ENCODE peak calls at places on chromosomes 1 and 21, in six cellular contexts. M is HEK293T; N is NCI-H774; C is substantia nigra; D is nephron progenitor cell; X is CD8-positive, alpha-beta memory T cell. G is an unnamed sample.

GRCh38 chr1:7384121-7384520 is 387.0 kb upstream of the VAMP3 start:
- DNase-seq in D (no peak), C (no peak), N (no peak), M (no peak), X (no peak), G (no peak)

GRCh38 chr1:220843481-220844011 is 35.7 kb upstream of the HLX start:
- DNase-seq in M (no peak), D (no peak), N (peak), C (no peak), X (no peak), G (no peak)

GRCh38 chr1:238223067-238223640 is 332.4 kb upstream of the ZP4 start:
- DNase-seq in X (no peak), C (no peak), D (no peak), M (no peak), N (no peak), G (no peak)

GRCh38 chr1:1037366-1038327 is 17.7 kb downstream of the AGRN start:
- DNase-seq in N (no peak), C (no peak), X (no peak), M (no peak), D (no peak), G (no peak)

GRCh38 chr1:205488074-205488723 is 16.3 kb upstream of the CDK18 start:
- DNase-seq in N (peak), M (peak), D (peak), C (no peak), X (peak), G (no peak)

GRCh38 chr21:18178509-18178908 is 66.1 kb upstream of the CHODL start:
- DNase-seq in D (no peak), C (no peak), N (no peak), X (no peak), M (no peak), G (no peak)

GRCh38 chr1:43653339-43653738 is 3.4 kb downstream of the KDM4A start:
- DNase-seq in N (no peak), X (no peak), M (peak), D (no peak), C (peak), G (no peak)

GRCh38 chr1:217525773-217526490 is 105.0 kb downstream of the GPATCH2 start:
- DNase-seq in X (no peak), M (no peak), D (no peak), N (no peak), C (no peak), G (no peak)

GRCh38 chr1:162733336-162733590 is 57.2 kb upstream of the HSD17B7 start:
- DNase-seq in N (no peak), X (no peak), D (no peak), C (no peak), M (no peak), G (no peak)

GRCh38 chr1:168116327-168116799 is 20.4 kb downstream of the GPR161 start:
- DNase-seq in C (no peak), N (no peak), X (no peak), D (no peak), M (no peak), G (no peak)

GRCh38 chr1:18398791-18399551 is 81.8 kb upstream of the KLHDC7A start:
- DNase-seq in D (no peak), X (no peak), N (no peak), C (no peak), M (no peak), G (no peak)

G was measured in T1000.